ENCODE peak calls at places on chromosomes 13 and 19, in nine cellular contexts. L, M, K, P, G, J, A, S and O are unnamed samples.
A peak's percentile ranks its signal among the peaks of the same experiment; 100 is the strongest.

GRCh38 chr13:30697177-30697953 is 38.0 kb upstream of the ALOX5AP start:
- DNase-seq in L (no peak), M (no peak), K (no peak), P (peak; percentile 49), G (no peak), J (peak; percentile 40), A (no peak), S (no peak), O (no peak)

GRCh38 chr13:29832899-29833298 is 17.5 kb downstream of the UBL3 start:
- DNase-seq in L (no peak), M (no peak), K (no peak), P (no peak), G (no peak), J (no peak), A (no peak), S (no peak), O (no peak)

GRCh38 chr13:45872574-45872973 is 21.0 kb upstream of the SIAH3 start:
- DNase-seq in L (no peak), M (no peak), K (no peak), P (peak; percentile 34), G (no peak), J (no peak), A (no peak), S (no peak), O (no peak)

GRCh38 chr13:27359203-27359821 is 65.1 kb upstream of the GTF3A start:
- DNase-seq in L (peak; percentile 54), M (peak; percentile 71), K (peak; percentile 69), P (peak; percentile 79), G (peak; percentile 49), J (peak; percentile 77), A (peak; percentile 67), S (peak; percentile 79), O (peak; percentile 53)

GRCh38 chr19:3801412-3802096 is 15.4 kb upstream of the MATK start:
- DNase-seq in L (no peak), M (peak; percentile 68), K (no peak), P (no peak), G (no peak), J (no peak), A (peak; percentile 46), S (peak; percentile 37), O (peak; percentile 34)

GRCh38 chr19:21109116-21109515 is 27.1 kb downstream of the ZNF714 start:
- DNase-seq in L (peak; percentile 5), M (no peak), K (peak; percentile 19), P (peak; percentile 8), G (no peak), J (no peak), A (no peak), S (no peak), O (no peak)

GRCh38 chr19:8640402-8641004 is 10.1 kb downstream of the NFILZ start:
- DNase-seq in L (no peak), M (no peak), K (no peak), P (no peak), G (peak; percentile 48), J (peak; percentile 77), A (no peak), S (peak; percentile 36), O (peak; percentile 36)

GRCh38 chr19:52065399-52065798 is 16.8 kb upstream of the ZNF432 start:
- DNase-seq in L (no peak), M (no peak), K (no peak), P (no peak), G (no peak), J (no peak), A (no peak), S (no peak), O (no peak)

GRCh38 chr19:48938256-48938655 is 4.8 kb downstream of the DHDH start:
- DNase-seq in L (no peak), M (no peak), K (no peak), P (no peak), G (no peak), J (no peak), A (no peak), S (no peak), O (no peak)

GRCh38 chr19:48928164-48929005 is 5.1 kb upstream of the DHDH start:
- DNase-seq in L (no peak), M (no peak), K (no peak), P (peak; percentile 84), G (no peak), J (no peak), A (no peak), S (no peak), O (no peak)

GRCh38 chr19:48934837-48935236 is 1.3 kb downstream of the DHDH start:
- DNase-seq in L (no peak), M (peak; percentile 19), K (no peak), P (no peak), G (no peak), J (no peak), A (no peak), S (no peak), O (no peak)

GRCh38 chr19:48935864-48936263 is 2.4 kb downstream of the DHDH start:
- DNase-seq in L (no peak), M (no peak), K (no peak), P (no peak), G (no peak), J (no peak), A (no peak), S (no peak), O (no peak)

DNA sequence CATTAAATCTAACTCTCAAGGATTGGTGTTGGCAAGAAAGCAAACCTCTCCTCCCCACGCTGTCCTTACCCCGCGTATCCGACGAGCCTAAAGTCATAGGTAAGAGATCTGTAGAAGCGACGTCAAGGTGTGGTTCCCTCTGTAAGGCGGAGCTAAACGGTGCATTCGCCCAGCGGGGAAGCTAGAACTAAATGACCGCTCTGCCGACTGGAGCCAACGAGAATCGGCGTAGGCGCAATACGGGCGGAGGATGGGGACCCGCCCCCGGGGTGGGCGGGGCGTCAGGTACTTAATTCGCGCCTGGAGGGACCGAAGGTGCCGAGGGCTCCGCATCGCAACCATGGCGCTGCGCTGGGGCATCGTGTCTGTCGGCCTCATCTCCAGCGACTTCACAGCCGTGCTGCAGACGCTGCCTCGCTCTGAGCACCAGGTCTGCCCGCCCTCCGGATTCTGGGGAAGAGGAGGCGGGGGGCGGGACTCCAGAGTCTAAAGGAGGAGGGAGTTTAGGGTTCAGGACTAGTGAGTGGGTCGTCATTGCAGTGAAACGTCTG is at the start of gene DHDH:
- DNase-seq in L (peak; percentile 32), M (peak; percentile 88), K (peak; percentile 36), P (peak; percentile 33), G (peak; percentile 51), J (peak; percentile 85), A (peak; percentile 56), S (peak; percentile 91), O (peak; percentile 67)
- TF ChIP-seq CTCF in L (no peak), M (no peak), K (no peak), P (no peak), G (no peak), J (no peak), A (no peak), S (no peak), O (no peak)

DNA sequence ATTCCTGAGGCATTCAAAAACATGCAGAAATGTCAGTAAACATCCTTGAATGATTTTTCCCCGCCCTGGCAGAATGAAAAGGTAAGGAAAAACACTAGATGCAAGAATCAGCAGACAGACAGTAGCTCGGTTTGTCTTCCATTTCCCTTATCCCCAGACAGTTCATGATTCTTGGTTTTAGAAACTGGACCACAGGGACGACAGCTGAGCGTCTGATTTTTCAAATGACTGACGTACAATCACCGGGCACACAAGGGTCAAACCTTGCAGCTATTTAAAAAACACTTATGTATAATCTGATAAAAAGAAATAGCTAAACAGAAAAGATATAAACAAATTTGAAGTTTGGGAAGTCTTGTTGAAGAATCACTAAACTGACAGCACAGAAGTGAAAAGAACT is 47.1 kb downstream of the DCLK1 start:
- DNase-seq in L (no peak), M (no peak), K (no peak), P (no peak), G (no peak), J (no peak), A (no peak), S (no peak), O (no peak)
- TF ChIP-seq CTCF in L (no peak), M (no peak), K (no peak), P (no peak), G (no peak), J (no peak), A (no peak), S (no peak), O (no peak)

DNA sequence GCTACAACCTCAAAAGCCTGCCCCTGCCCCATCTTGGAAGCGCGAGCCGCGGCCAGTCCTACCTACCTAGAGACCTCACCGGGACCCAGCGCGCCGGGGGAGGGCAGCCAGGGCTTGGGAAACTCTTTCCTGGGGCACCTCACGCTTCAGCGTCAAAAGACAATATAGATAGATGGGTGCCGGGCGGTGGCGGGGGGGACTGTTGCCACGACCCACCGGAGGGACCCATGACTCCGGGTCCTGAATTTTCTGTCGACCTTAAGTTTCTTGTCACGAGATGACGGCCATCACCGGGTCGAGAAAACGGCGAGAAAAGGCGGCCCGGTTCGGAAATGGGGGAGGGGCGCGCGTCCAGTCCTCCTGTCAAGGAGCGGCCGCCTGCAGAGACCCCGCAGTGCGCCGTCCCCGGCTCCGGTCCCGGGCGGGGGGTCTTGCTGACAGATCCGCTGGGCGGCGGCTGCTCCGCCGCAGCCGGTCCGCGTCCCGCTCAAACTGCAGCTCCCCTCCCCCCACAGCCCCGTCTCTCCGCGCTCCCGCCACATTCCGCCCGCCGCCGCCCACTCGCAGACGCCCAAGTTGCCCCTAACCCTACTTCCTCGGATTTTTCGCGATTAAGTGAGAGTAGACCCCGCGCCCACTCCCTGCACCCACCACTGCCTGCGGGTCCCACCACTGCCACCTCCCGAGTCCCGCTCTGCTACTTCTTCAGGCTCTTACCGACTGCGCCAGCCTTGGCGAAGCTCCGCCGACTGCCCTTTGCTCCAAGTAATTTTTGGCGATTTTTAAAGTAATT is 66.1 kb downstream of the KCNRG start:
- DNase-seq in L (no peak), M (peak; percentile 53), K (peak; percentile 39), P (no peak), G (peak; percentile 60), J (peak; percentile 76), A (peak; percentile 41), S (peak; percentile 61), O (peak; percentile 41)
- TF ChIP-seq CTCF in L (no peak), M (peak; percentile 18), K (peak; percentile 17), P (no peak), G (no peak), J (no peak), A (peak; percentile 23), S (no peak), O (no peak)

DNA sequence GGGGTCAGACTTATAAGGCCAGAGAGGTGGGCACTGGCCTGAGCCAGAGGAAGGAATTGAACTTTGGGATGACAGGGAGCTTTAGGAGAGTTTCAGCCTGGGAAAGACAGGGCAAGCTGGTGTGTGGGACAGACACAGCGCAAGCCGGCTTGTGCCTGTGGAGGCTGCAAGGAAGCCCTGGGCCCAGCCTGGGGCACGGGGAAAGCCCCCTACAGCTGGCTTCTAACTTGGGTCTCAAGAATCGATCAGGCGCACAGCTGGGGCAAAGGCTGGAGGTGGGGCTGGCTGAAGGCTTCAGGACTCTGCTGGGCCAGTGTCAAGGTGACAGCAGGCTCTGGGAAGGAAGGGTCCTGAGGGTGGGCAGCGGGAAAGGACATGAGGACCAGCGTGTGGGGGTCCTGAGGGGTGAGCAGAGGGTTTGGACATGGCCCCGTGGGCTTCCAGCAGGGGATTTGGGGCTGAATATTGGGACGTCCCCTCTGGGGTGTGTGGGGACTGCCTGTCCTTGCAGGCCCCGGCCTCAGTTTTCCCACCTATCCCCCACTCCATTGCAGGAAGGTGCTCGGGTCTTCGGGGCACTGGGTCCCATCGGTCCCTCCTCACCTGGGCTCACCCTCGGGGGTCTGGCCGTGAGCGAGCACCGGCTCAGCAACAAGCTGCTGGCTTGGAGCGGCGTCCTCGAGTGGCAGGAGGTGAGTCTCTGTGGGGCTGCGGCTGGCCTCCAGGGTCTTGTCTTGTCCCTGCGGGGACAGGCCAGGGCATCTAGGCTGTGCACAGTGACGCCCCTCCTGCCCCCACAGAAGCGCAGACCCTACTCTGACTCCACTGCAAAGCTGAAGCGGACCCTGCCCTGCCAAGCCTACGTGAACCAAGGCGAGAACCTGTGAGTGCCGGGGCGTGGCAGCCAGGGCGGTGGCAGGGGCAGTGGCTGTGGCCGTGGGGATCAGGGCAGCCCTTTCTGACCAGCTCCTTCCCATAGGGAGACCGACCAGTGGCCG is 3.2 kb downstream of the PTOV1 start:
- DNase-seq in L (no peak), M (peak; percentile 44), K (no peak), P (no peak), G (no peak), J (no peak), A (no peak), S (no peak), O (no peak)
- TF ChIP-seq CTCF in L (no peak), M (no peak), K (no peak), P (no peak), G (no peak), J (no peak), A (no peak), S (no peak), O (no peak)